ENCODE peak calls at places on chromosomes 4 and X, in five cellular contexts. I, G, L, W and Y are unnamed samples.
A peak's percentile ranks its signal among the peaks of the same experiment; 100 is the strongest.

GRCh38 chr4:185881427-185881826 is 69.4 kb upstream of the SORBS2 start:
- DNase-seq in W (no peak), L (no peak), I (no peak), G (no peak), Y (no peak)

GRCh38 chr4:83307920-83308319 is 23.3 kb upstream of the COQ2 start:
- DNase-seq in W (no peak), G (no peak), I (no peak), L (no peak), Y (no peak)

GRCh38 chrX:41381685-41382084 is 47.7 kb downstream of the DDX3X start:
- DNase-seq in G (peak; percentile 85), I (peak; percentile 67), W (no peak), L (peak; percentile 38), Y (no peak)

GRCh38 chr4:73945674-73946449 is 36.0 kb downstream of the PF4 start:
- DNase-seq in G (no peak), I (no peak), W (no peak), L (no peak), Y (no peak)

GRCh38 chrX:51334276-51334675 is 1.7 kb downstream of the NUDT10 start:
- DNase-seq in L (no peak), W (no peak), G (no peak), I (no peak), Y (no peak)

GRCh38 chrX:30971761-30972603 is 82.9 kb upstream of the TAB3 start:
- DNase-seq in I (peak; percentile 65), G (peak; percentile 44), L (no peak), W (no peak), Y (peak; percentile 16)

GRCh38 chr4:13166214-13166613 is 317.9 kb downstream of the RAB28 start:
- DNase-seq in W (no peak), L (no peak), I (no peak), G (no peak), Y (no peak)

GRCh38 chrX:131816551-131817136 is 206.5 kb upstream of the STK26 start:
- DNase-seq in W (peak; percentile 74), G (no peak), I (no peak), L (peak; percentile 87), Y (peak; percentile 58)

GRCh38 chr4:171648926-171649325 is 164.3 kb upstream of the GALNTL6 start:
- DNase-seq in G (no peak), W (no peak), L (no peak), I (no peak), Y (no peak)

GRCh38 chrX:70034646-70035045 is 15.1 kb downstream of the AWAT2 start:
- DNase-seq in L (no peak), W (no peak), I (no peak), G (no peak), Y (no peak)

GRCh38 chrX:39905946-39906345 is 191.8 kb downstream of the BCOR start:
- DNase-seq in G (no peak), L (no peak), W (no peak), I (no peak), Y (no peak)

GRCh38 chr4:139633661-139634060 is 32.0 kb upstream of the MGST2 start:
- DNase-seq in L (peak; percentile 51), I (peak; percentile 49), G (peak; percentile 53), W (no peak), Y (no peak)

GRCh38 chrX:108914791-108915190 is 178.4 kb upstream of the IRS4 start:
- DNase-seq in W (no peak), L (no peak), G (no peak), I (no peak), Y (no peak)

GRCh38 chrX:73831500-73831899 is 268.5 kb downstream of the CHIC1 start:
- DNase-seq in L (no peak), G (no peak), I (no peak), W (no peak), Y (no peak)

GRCh38 chr4:38943355-38943754 is 75.7 kb downstream of the FAM114A1 start:
- DNase-seq in L (peak; percentile 28), I (peak; percentile 16), W (no peak), G (no peak), Y (no peak)

GRCh38 chr4:28548549-28548948 is 1687.9 kb downstream of the STIM2 start:
- DNase-seq in I (no peak), G (no peak), L (no peak), W (no peak), Y (no peak)

GRCh38 chr4:133592591-133592990 is 443.5 kb downstream of the PCDH10 start:
- DNase-seq in I (no peak), L (no peak), G (no peak), W (no peak), Y (no peak)

GRCh38 chr4:23877758-23878229 is 12.1 kb downstream of the PPARGC1A start:
- DNase-seq in I (peak; percentile 78), G (peak; percentile 84), W (no peak), L (peak; percentile 36), Y (no peak)

GRCh38 chr4:28015996-28016395 is 1155.4 kb downstream of the STIM2 start:
- DNase-seq in I (no peak), W (no peak), G (no peak), L (no peak), Y (no peak)

GRCh38 chr4:73450398-73451004 is 14.5 kb downstream of the AFP start:
- DNase-seq in G (no peak), L (no peak), W (no peak), I (peak; percentile 25), Y (no peak)

GRCh38 chrX:44735498-44735897 is 108.3 kb upstream of the DUSP21 start:
- DNase-seq in I (no peak), W (no peak), G (no peak), L (no peak), Y (no peak)

GRCh38 chrX:39985551-39985950 is 112.2 kb downstream of the BCOR start:
- DNase-seq in G (no peak), I (no peak), L (no peak), W (no peak), Y (no peak)

GRCh38 chrX:45524296-45524695 is 323.6 kb upstream of the DIPK2B start:
- DNase-seq in L (no peak), W (no peak), I (no peak), G (no peak), Y (no peak)

GRCh38 chr4:29549308-29549707 is 1170.9 kb upstream of the PCDH7 start:
- DNase-seq in L (no peak), G (no peak), W (no peak), I (no peak), Y (no peak)

GRCh38 chrX:12946838-12947544 is 27.9 kb upstream of the TMSB4X start:
- DNase-seq in W (no peak), I (peak; percentile 88), G (peak; percentile 66), L (peak; percentile 66), Y (peak; percentile 83)

GRCh38 chr4:30258949-30259348 is 461.2 kb upstream of the PCDH7 start:
- DNase-seq in I (no peak), L (no peak), G (no peak), W (no peak), Y (no peak)

GRCh38 chr4:40502936-40503335 is 126.7 kb downstream of the RBM47 start:
- DNase-seq in W (no peak), L (no peak), I (no peak), G (no peak), Y (peak; percentile 14)

GRCh38 chrX:91434351-91435168 is at the start of gene PABPC5:
- DNase-seq in L (peak; percentile 81), I (peak; percentile 89), G (peak; percentile 46), W (peak; percentile 81), Y (no peak)

GRCh38 chr4:48296330-48296729 is 26.7 kb upstream of the TEC start:
- DNase-seq in W (peak; percentile 37), L (no peak), G (no peak), I (no peak), Y (peak; percentile 27)

GRCh38 chr4:145271194-145271593 is 90.8 kb upstream of the OTUD4 start:
- DNase-seq in W (no peak), G (peak; percentile 84), I (no peak), L (no peak), Y (no peak)

GRCh38 chrX:72676465-72676864 is 37.6 kb downstream of the PHKA1 start:
- DNase-seq in L (no peak), I (no peak), G (no peak), W (no peak), Y (no peak)

GRCh38 chrX:152637649-152638442 is at the start of gene GABRQ:
- DNase-seq in I (peak; percentile 75), L (no peak), G (peak; percentile 45), W (no peak), Y (peak; percentile 10)

GRCh38 chr4:26342328-26343040 is 21.7 kb downstream of the RBPJ start:
- DNase-seq in I (peak; percentile 48), G (no peak), W (no peak), L (no peak), Y (no peak)

GRCh38 chr4:90766837-90767236 is 639.6 kb downstream of the CCSER1 start:
- DNase-seq in G (no peak), W (no peak), L (no peak), I (no peak), Y (no peak)

GRCh38 chrX:77628294-77629025 is 157.6 kb downstream of the ATRX start:
- DNase-seq in W (no peak), I (no peak), G (no peak), L (no peak), Y (no peak)

GRCh38 chr4:48943387-48943786 is 36.8 kb upstream of the OCIAD2 start:
- DNase-seq in W (no peak), L (no peak), G (no peak), I (peak; percentile 39), Y (peak; percentile 18)

GRCh38 chrX:11908371-11908770 is 150.3 kb downstream of the MSL3 start:
- DNase-seq in I (peak; percentile 11), G (no peak), W (no peak), L (no peak), Y (peak; percentile 34)
- TF ChIP-seq CTCF in I (peak; percentile 33), G (peak; percentile 35), W (no peak), L (no peak), Y (peak; percentile 52)

GRCh38 chr4:37802068-37802666 is 24.3 kb upstream of the PGM2 start:
- DNase-seq in L (no peak), I (peak; percentile 86), W (no peak), G (peak; percentile 61), Y (no peak)

GRCh38 chr4:37805091-37805490 is 21.4 kb upstream of the PGM2 start:
- DNase-seq in W (no peak), L (no peak), I (no peak), G (no peak), Y (no peak)

GRCh38 chr4:37799941-37800554 is 26.4 kb upstream of the PGM2 start:
- DNase-seq in L (no peak), W (no peak), I (no peak), G (no peak), Y (no peak)

GRCh38 chr4:37798616-37799015 is 27.9 kb upstream of the PGM2 start:
- DNase-seq in I (no peak), L (no peak), G (no peak), W (no peak), Y (no peak)

GRCh38 chr4:37803348-37803973 is 23.0 kb upstream of the PGM2 start:
- DNase-seq in L (no peak), W (no peak), G (no peak), I (peak; percentile 61), Y (no peak)
- TF ChIP-seq CTCF in L (peak; percentile 63), W (peak; percentile 63), G (peak; percentile 70), I (peak; percentile 74), Y (peak; percentile 70)

GRCh38 chrX:23451266-23451665 is 116.6 kb downstream of the PTCHD1 start:
- DNase-seq in L (no peak), W (no peak), G (no peak), I (no peak), Y (no peak)
- TF ChIP-seq CTCF in L (no peak), W (no peak), G (peak; percentile 14), I (no peak), Y (no peak)

GRCh38 chr4:70183940-70184246 is 11.6 kb upstream of the ODAM start:
- DNase-seq in G (no peak), I (no peak), W (no peak), L (no peak), Y (no peak)
- TF ChIP-seq CTCF in G (no peak), I (no peak), W (no peak), L (no peak), Y (no peak)

GRCh38 chr4:137226900-137227299 is 305.4 kb downstream of the PCDH18 start:
- DNase-seq in I (peak; percentile 10), G (no peak), L (no peak), W (no peak), Y (no peak)
- TF ChIP-seq CTCF in I (peak; percentile 35), G (no peak), L (peak; percentile 11), W (no peak), Y (no peak)